ENCODE peak calls at places on chromosomes 3 and 15, in seven cellular contexts. One of them, this sample, is unnamed. For H3K9me3, the result is how much of the 10 kb centered on the place peaks cover.

GRCh38 chr3:123138819-123139517 is 62.8 kb upstream of the SEC22A start:
- DNase-seq in lung: no peak
- DNase-seq in PC-9: no peak
- DNase-seq in MG63: no peak
- DNase-seq in CD8-positive, alpha-beta T cell: no peak
- DNase-seq in pancreas: no peak
- DNase-seq in sigmoid colon: no peak
- DNase-seq in this sample: no peak

GRCh38 chr15:70596354-70597055 is 166.9 kb downstream of the UACA start:
- DNase-seq in pancreas: no peak
- DNase-seq in sigmoid colon: no peak
- DNase-seq in PC-9: peak
- DNase-seq in MG63: peak
- DNase-seq in lung: no peak
- DNase-seq in CD8-positive, alpha-beta T cell: no peak
- DNase-seq in this sample: no peak

GRCh38 chr15:83010709-83011270 is 649 bp downstream of the C15orf40 start:
- DNase-seq in pancreas: peak
- DNase-seq in MG63: peak
- DNase-seq in lung: peak
- DNase-seq in sigmoid colon: peak
- DNase-seq in PC-9: no peak
- DNase-seq in CD8-positive, alpha-beta T cell: peak
- DNase-seq in this sample: peak

GRCh38 chr3:159499031-159499793 is 489.4 kb upstream of the IL12A start:
- DNase-seq in pancreas: no peak
- DNase-seq in CD8-positive, alpha-beta T cell: no peak
- DNase-seq in PC-9: no peak
- DNase-seq in lung: no peak
- DNase-seq in MG63: no peak
- DNase-seq in sigmoid colon: no peak
- DNase-seq in this sample: peak

GRCh38 chr3:62670351-62670750 is 204.9 kb downstream of the CADPS start:
- DNase-seq in CD8-positive, alpha-beta T cell: no peak
- DNase-seq in MG63: no peak
- DNase-seq in PC-9: no peak
- DNase-seq in lung: no peak
- DNase-seq in pancreas: no peak
- DNase-seq in sigmoid colon: no peak
- DNase-seq in this sample: no peak

GRCh38 chr15:62428259-62428658 is 263.2 kb upstream of the C2CD4B start:
- DNase-seq in sigmoid colon: no peak
- DNase-seq in MG63: no peak
- DNase-seq in lung: no peak
- DNase-seq in pancreas: no peak
- DNase-seq in PC-9: no peak
- DNase-seq in CD8-positive, alpha-beta T cell: no peak
- DNase-seq in this sample: no peak

GRCh38 chr3:37852097-37852496 is 9.6 kb upstream of the CTDSPL start:
- DNase-seq in sigmoid colon: no peak
- DNase-seq in CD8-positive, alpha-beta T cell: no peak
- DNase-seq in pancreas: no peak
- DNase-seq in MG63: no peak
- DNase-seq in lung: no peak
- DNase-seq in PC-9: no peak
- DNase-seq in this sample: peak

GRCh38 chr3:57803647-57804081 is 47.6 kb downstream of the SLMAP start:
- DNase-seq in CD8-positive, alpha-beta T cell: no peak
- DNase-seq in sigmoid colon: no peak
- DNase-seq in pancreas: peak
- DNase-seq in MG63: peak
- DNase-seq in lung: peak
- DNase-seq in PC-9: peak
- DNase-seq in this sample: peak

GRCh38 chr3:126412841-126413692 is 18.4 kb downstream of the CFAP100 start:
- DNase-seq in pancreas: no peak
- DNase-seq in sigmoid colon: no peak
- DNase-seq in PC-9: no peak
- DNase-seq in CD8-positive, alpha-beta T cell: no peak
- DNase-seq in MG63: no peak
- DNase-seq in lung: no peak
- DNase-seq in this sample: no peak

GRCh38 chr3:13479332-13479581 is 849 bp upstream of the HDAC11 start:
- DNase-seq in sigmoid colon: no peak
- DNase-seq in lung: no peak
- DNase-seq in MG63: peak
- DNase-seq in CD8-positive, alpha-beta T cell: peak
- DNase-seq in PC-9: no peak
- DNase-seq in pancreas: peak
- DNase-seq in this sample: no peak

GRCh38 chr15:40108061-40108854 is 421 bp downstream of the BMF start:
- DNase-seq in lung: no peak
- DNase-seq in pancreas: peak
- DNase-seq in CD8-positive, alpha-beta T cell: no peak
- DNase-seq in MG63: peak
- DNase-seq in PC-9: no peak
- DNase-seq in sigmoid colon: peak
- DNase-seq in this sample: no peak

GRCh38 chr3:196666001-196666867 is 26.7 kb downstream of the NRROS start:
- DNase-seq in sigmoid colon: no peak
- DNase-seq in MG63: peak
- DNase-seq in pancreas: no peak
- DNase-seq in lung: no peak
- DNase-seq in CD8-positive, alpha-beta T cell: no peak
- DNase-seq in PC-9: peak
- DNase-seq in this sample: no peak

GRCh38 chr3:155185623-155186022 is 105.5 kb downstream of the MME start:
- DNase-seq in pancreas: no peak
- DNase-seq in MG63: no peak
- DNase-seq in sigmoid colon: no peak
- DNase-seq in PC-9: no peak
- DNase-seq in CD8-positive, alpha-beta T cell: no peak
- DNase-seq in lung: no peak
- DNase-seq in this sample: no peak

GRCh38 chr3:107367353-107367752 is 9.9 kb upstream of the CCDC54 start:
- DNase-seq in MG63: peak
- DNase-seq in CD8-positive, alpha-beta T cell: no peak
- DNase-seq in lung: no peak
- DNase-seq in pancreas: no peak
- DNase-seq in PC-9: peak
- DNase-seq in sigmoid colon: no peak
- DNase-seq in this sample: no peak

GRCh38 chr15:98599911-98600685 is 48.2 kb upstream of the IGF1R start:
- DNase-seq in MG63: peak
- DNase-seq in pancreas: peak
- DNase-seq in lung: peak
- DNase-seq in CD8-positive, alpha-beta T cell: peak
- DNase-seq in sigmoid colon: no peak
- DNase-seq in PC-9: no peak
- DNase-seq in this sample: no peak

GRCh38 chr15:51601801-51602200 is 20.8 kb downstream of the DMXL2 start:
- DNase-seq in MG63: no peak
- DNase-seq in PC-9: no peak
- DNase-seq in sigmoid colon: no peak
- DNase-seq in lung: no peak
- DNase-seq in pancreas: no peak
- DNase-seq in CD8-positive, alpha-beta T cell: no peak
- DNase-seq in this sample: no peak

GRCh38 chr3:141368925-141369794 is 856 bp downstream of the ZBTB38 start:
- DNase-seq in CD8-positive, alpha-beta T cell: no peak
- DNase-seq in MG63: no peak
- DNase-seq in lung: no peak
- DNase-seq in pancreas: no peak
- DNase-seq in sigmoid colon: no peak
- DNase-seq in PC-9: no peak
- DNase-seq in this sample: peak

DNA sequence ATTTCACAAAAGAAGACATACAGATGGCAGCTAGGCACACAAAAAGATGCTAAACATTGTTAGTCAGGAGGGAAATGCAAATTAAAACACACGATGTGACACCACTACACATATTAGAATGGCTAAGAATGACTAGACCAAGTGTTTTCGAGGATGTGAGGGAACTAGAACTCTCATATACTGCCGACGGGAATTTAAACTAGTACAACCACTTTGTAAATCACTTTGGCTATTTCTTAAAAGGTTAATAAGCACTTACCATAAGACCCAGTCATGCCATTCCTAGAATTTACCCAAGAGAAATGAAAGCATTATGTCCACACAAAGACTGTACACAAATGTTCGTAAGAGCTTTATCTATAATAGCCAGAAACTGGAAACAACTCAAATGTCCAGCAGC is 5.6 kb downstream of the CEP70 start:
- DNase-seq in PC-9: no peak
- DNase-seq in sigmoid colon: no peak
- DNase-seq in MG63: no peak
- DNase-seq in lung: no peak
- DNase-seq in pancreas: no peak
- DNase-seq in CD8-positive, alpha-beta T cell: no peak
- DNase-seq in this sample: no peak
- H3K9me3 ChIP-seq in PC-9: under half
- H3K9me3 ChIP-seq in sigmoid colon: under half
- H3K9me3 ChIP-seq in MG63: under half
- H3K9me3 ChIP-seq in lung: under half
- H3K9me3 ChIP-seq in pancreas: under half
- H3K9me3 ChIP-seq in CD8-positive, alpha-beta T cell: under half
- H3K9me3 ChIP-seq in this sample: under half

DNA sequence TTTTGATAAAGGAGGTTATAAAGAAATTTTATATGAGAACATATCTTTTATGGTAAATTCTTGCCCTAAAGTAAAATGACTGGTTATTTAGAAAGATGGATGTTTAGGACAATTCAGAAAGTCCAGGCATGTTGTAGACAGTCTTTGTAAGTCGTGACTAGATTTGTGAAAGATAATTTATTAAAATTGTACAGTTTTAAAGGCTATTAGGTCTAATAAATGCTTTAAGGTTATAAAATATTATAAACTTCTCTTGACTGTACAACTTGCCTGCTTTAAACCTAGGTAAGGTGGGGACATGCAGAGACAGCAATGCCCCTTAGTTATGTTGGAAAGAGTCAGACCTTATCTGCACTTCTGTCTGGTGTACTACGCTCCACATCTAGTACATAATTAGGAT is 933.5 kb downstream of the SI start:
- DNase-seq in sigmoid colon: no peak
- DNase-seq in MG63: no peak
- DNase-seq in PC-9: no peak
- DNase-seq in lung: no peak
- DNase-seq in pancreas: no peak
- DNase-seq in CD8-positive, alpha-beta T cell: no peak
- DNase-seq in this sample: no peak
- H3K9me3 ChIP-seq in sigmoid colon: under half
- H3K9me3 ChIP-seq in MG63: under half
- H3K9me3 ChIP-seq in PC-9: under half
- H3K9me3 ChIP-seq in lung: under half
- H3K9me3 ChIP-seq in pancreas: under half
- H3K9me3 ChIP-seq in CD8-positive, alpha-beta T cell: under half
- H3K9me3 ChIP-seq in this sample: under half

GRCh38 chr3:157188391-157188790 is 28.4 kb upstream of the CCNL1 start:
- DNase-seq in MG63: no peak
- DNase-seq in PC-9: no peak
- DNase-seq in lung: no peak
- DNase-seq in CD8-positive, alpha-beta T cell: no peak
- DNase-seq in pancreas: no peak
- DNase-seq in sigmoid colon: no peak
- DNase-seq in this sample: no peak

GRCh38 chr3:157180262-157180661 is 20.3 kb upstream of the CCNL1 start:
- DNase-seq in lung: no peak
- DNase-seq in PC-9: no peak
- DNase-seq in pancreas: peak
- DNase-seq in sigmoid colon: no peak
- DNase-seq in CD8-positive, alpha-beta T cell: no peak
- DNase-seq in MG63: no peak
- DNase-seq in this sample: no peak

GRCh38 chr3:157179365-157179803 is 19.4 kb upstream of the CCNL1 start:
- DNase-seq in sigmoid colon: no peak
- DNase-seq in CD8-positive, alpha-beta T cell: no peak
- DNase-seq in MG63: no peak
- DNase-seq in PC-9: no peak
- DNase-seq in pancreas: no peak
- DNase-seq in lung: no peak
- DNase-seq in this sample: no peak

DNA sequence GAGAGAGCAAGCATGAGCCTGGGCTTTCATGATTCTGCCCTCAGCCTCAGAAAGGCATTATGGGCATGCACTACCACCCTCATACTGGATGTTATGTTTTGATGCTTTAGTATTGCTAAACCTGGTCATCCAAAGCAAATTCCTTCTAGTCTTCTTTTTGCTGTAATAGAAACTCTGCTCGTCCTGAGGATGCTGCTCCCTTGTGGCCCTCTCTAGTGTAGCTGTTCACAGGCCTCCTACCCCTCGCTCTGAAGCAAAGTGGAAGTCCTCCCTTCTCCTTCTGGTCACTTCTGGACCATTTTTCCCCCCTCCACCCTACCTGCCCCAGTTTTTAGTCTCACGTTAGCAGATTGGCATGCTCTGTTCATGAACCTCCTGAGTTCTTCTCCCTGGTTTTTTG is 22.9 kb upstream of the CCNL1 start:
- DNase-seq in MG63: no peak
- DNase-seq in CD8-positive, alpha-beta T cell: no peak
- DNase-seq in PC-9: no peak
- DNase-seq in sigmoid colon: no peak
- DNase-seq in lung: no peak
- DNase-seq in pancreas: no peak
- DNase-seq in this sample: no peak
- H3K9me3 ChIP-seq in MG63: under half
- H3K9me3 ChIP-seq in CD8-positive, alpha-beta T cell: under half
- H3K9me3 ChIP-seq in PC-9: under half
- H3K9me3 ChIP-seq in sigmoid colon: under half
- H3K9me3 ChIP-seq in lung: under half
- H3K9me3 ChIP-seq in pancreas: under half
- H3K9me3 ChIP-seq in this sample: under half

DNA sequence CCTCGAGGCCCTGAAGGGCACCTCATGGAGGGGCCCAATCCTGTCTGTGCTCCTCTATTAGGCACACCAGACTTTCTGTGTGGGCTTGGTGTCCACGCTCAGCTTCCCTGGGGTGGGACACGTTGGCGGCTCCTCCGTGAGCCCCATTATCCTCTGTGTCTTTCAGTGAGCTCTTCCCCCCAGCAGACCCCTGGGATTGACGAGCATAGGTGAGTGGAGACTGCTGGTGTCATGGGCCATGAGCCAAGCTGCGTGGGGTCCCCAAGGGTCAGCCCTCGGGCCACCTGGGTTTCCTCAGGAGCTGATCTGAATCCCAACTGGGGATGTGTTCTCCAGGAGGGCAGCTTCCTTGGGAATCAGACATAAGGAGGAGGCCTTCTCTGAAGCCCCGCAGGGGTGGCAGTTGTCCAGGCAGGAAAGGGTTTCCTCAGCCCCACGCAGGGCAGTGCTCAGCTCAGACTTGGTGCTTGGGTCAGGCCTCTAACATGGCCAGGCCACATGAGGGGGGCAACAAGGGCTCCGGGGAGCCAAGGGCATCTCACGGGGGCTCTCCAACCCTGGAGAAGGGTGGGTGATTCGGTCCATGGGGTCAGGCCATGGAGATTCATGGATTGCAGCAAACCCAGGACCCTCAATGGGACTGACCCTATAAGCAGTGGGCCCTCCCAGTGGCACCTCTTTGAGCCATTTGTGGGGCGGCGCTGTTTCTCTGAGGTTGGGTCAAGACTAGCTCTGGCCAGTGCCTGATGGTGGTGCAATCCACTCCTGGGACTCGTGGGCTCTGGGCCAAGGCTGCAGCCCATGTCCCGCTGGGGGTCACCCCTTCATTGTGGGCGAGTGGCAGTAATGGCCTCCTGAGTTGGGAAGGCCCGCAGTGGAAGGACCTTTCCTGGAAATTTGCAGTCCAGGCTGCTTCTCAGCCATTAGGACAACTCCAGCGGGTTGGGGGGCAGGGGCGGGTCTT is 222.5 kb downstream of the SNRPN start:
- DNase-seq in PC-9: no peak
- DNase-seq in lung: peak
- DNase-seq in pancreas: no peak
- DNase-seq in sigmoid colon: peak
- DNase-seq in MG63: no peak
- DNase-seq in CD8-positive, alpha-beta T cell: no peak
- DNase-seq in this sample: no peak
- H3K9me3 ChIP-seq in PC-9: under half
- H3K9me3 ChIP-seq in lung: half or more
- H3K9me3 ChIP-seq in pancreas: under half
- H3K9me3 ChIP-seq in sigmoid colon: under half
- H3K9me3 ChIP-seq in MG63: under half
- H3K9me3 ChIP-seq in CD8-positive, alpha-beta T cell: under half
- H3K9me3 ChIP-seq in this sample: half or more

This sample was measured in trophoblast cell.